ENCODE peak calls at places on chromosome 22, in seven cellular contexts. T, H, E, X, Z, K and S are unnamed samples.
A peak's percentile ranks its signal among the peaks of the same experiment; 100 is the strongest.

GRCh38 chr22:38205261-38206128 is 3.7 kb downstream of the MAFF start:
- DNase-seq in T (peak; percentile 97), H (no peak), E (peak; percentile 49), X (peak; percentile 34), Z (no peak), K (peak; percentile 90), S (no peak)

GRCh38 chr22:47298017-47298820 is 535.8 kb downstream of the TBC1D22A start:
- DNase-seq in T (no peak), H (no peak), E (no peak), X (no peak), Z (no peak), K (no peak), S (no peak)

GRCh38 chr22:44764373-44764772 is 12.0 kb downstream of the ARHGAP8 start:
- DNase-seq in T (no peak), H (no peak), E (no peak), X (peak; percentile 22), Z (no peak), K (no peak), S (no peak)

GRCh38 chr22:39571538-39571937 is 985 bp downstream of the CACNA1I start:
- DNase-seq in T (no peak), H (no peak), E (no peak), X (no peak), Z (no peak), K (no peak), S (no peak)

GRCh38 chr22:17501679-17502285 is 61.5 kb upstream of the SLC25A18 start:
- DNase-seq in T (no peak), H (peak; percentile 68), E (peak; percentile 88), X (peak; percentile 69), Z (no peak), K (peak; percentile 57), S (peak; percentile 66)

GRCh38 chr22:26566994-26567393 is 22.9 kb downstream of the TPST2 start:
- DNase-seq in T (no peak), H (no peak), E (no peak), X (no peak), Z (no peak), K (no peak), S (no peak)

GRCh38 chr22:32020117-32020516 is 22.9 kb upstream of the SLC5A1 start:
- DNase-seq in T (no peak), H (no peak), E (peak; percentile 89), X (no peak), Z (no peak), K (peak; percentile 91), S (no peak)

GRCh38 chr22:36569999-36570398 is 41.0 kb upstream of the EIF3D start:
- DNase-seq in T (no peak), H (peak; percentile 63), E (peak; percentile 29), X (peak; percentile 90), Z (no peak), K (peak; percentile 39), S (peak; percentile 72)

GRCh38 chr22:29799217-29799680 is 32.1 kb downstream of the UQCR10 start:
- DNase-seq in T (peak; percentile 96), H (no peak), E (peak; percentile 97), X (no peak), Z (no peak), K (peak; percentile 97), S (no peak)

GRCh38 chr22:17201285-17201945 is 17.8 kb downstream of the ADA2 start:
- DNase-seq in T (no peak), H (no peak), E (peak; percentile 35), X (no peak), Z (no peak), K (peak; percentile 13), S (no peak)

GRCh38 chr22:30239421-30240405 is 6.8 kb downstream of the LIF start:
- DNase-seq in T (no peak), H (no peak), E (peak; percentile 72), X (no peak), Z (peak; percentile 49), K (no peak), S (no peak)

GRCh38 chr22:42343551-42344081 is 73.2 kb upstream of the TCF20 start:
- DNase-seq in T (peak; percentile 57), H (peak; percentile 67), E (no peak), X (peak; percentile 96), Z (peak; percentile 26), K (peak; percentile 15), S (no peak)

GRCh38 chr22:46432164-46433068 is 96.9 kb downstream of the TRMU start:
- DNase-seq in T (no peak), H (no peak), E (no peak), X (no peak), Z (peak; percentile 15), K (no peak), S (no peak)

GRCh38 chr22:31223786-31224191 is 11.7 kb downstream of the LIMK2 start:
- DNase-seq in T (no peak), H (no peak), E (no peak), X (no peak), Z (no peak), K (no peak), S (peak; percentile 29)

GRCh38 chr22:49352361-49353169 is 475.1 kb downstream of the BRD1 start:
- DNase-seq in T (no peak), H (no peak), E (no peak), X (no peak), Z (no peak), K (no peak), S (no peak)

GRCh38 chr22:41687901-41688364 is 734 bp downstream of the SNU13 start:
- DNase-seq in T (peak; percentile 69), H (peak; percentile 34), E (peak; percentile 33), X (peak; percentile 63), Z (peak; percentile 26), K (peak; percentile 22), S (no peak)